ENCODE peak calls at places on chromosomes 16 and 17, in ten cellular contexts. O is tibial nerve, Z is A549, K is lower lobe of right lung, U is heart right ventricle, I is lung, V is neural progenitor cell, H is sigmoid colon, F is brain microvascular endothelial cell, M is body of pancreas. S is an unnamed sample.

GRCh38 chr17:57455063-57455914 is 199.0 kb downstream of the MSI2 start:
- DNase-seq in O (no peak), V (no peak), U (no peak), M (no peak), H (no peak), F (peak; percentile 60), Z (no peak), I (no peak), K (no peak), S (no peak)

GRCh38 chr17:45812102-45812501 is 28.0 kb downstream of the CRHR1 start:
- DNase-seq in H (no peak), M (no peak), O (no peak), K (no peak), F (no peak), U (no peak), I (no peak), V (peak; percentile 51), Z (peak; percentile 40), S (no peak)

GRCh38 chr17:40536731-40537171 is 28.5 kb downstream of the CCR7 start:
- DNase-seq in F (no peak), V (no peak), K (no peak), I (no peak), Z (no peak), M (no peak), O (no peak), H (peak; percentile 81), U (no peak), S (no peak)

GRCh38 chr16:81608515-81609209 is 164.1 kb downstream of the CMIP start:
- DNase-seq in V (peak; percentile 32), O (peak; percentile 26), Z (no peak), U (no peak), M (peak; percentile 36), K (no peak), F (peak; percentile 71), I (no peak), H (no peak), S (no peak)

GRCh38 chr17:31604936-31605335 is 213.5 kb downstream of the RAB11FIP4 start:
- DNase-seq in H (no peak), K (no peak), O (no peak), M (no peak), U (no peak), I (no peak), V (no peak), Z (no peak), F (no peak), S (no peak)

GRCh38 chr16:49491736-49492089 is 118.1 kb downstream of the C16orf78 start:
- DNase-seq in U (peak; percentile 50), M (peak; percentile 13), V (peak; percentile 70), O (no peak), F (no peak), I (no peak), H (peak; percentile 77), K (peak; percentile 42), Z (peak; percentile 10), S (no peak)

GRCh38 chr17:33582661-33583060 is 289.6 kb upstream of the ASIC2 start:
- DNase-seq in H (no peak), Z (no peak), O (no peak), K (no peak), F (no peak), I (no peak), M (no peak), U (no peak), V (no peak), S (no peak)

GRCh38 chr17:55238931-55239297 is 25.8 kb upstream of the HLF start:
- DNase-seq in H (no peak), I (no peak), M (peak; percentile 13), V (peak; percentile 42), O (no peak), F (no peak), Z (peak; percentile 49), U (no peak), K (no peak), S (peak; percentile 16)

GRCh38 chr17:58703887-58704286 is 11.5 kb downstream of the RAD51C start:
- DNase-seq in I (no peak), M (no peak), O (no peak), Z (no peak), U (no peak), V (no peak), F (no peak), K (no peak), H (no peak), S (no peak)

GRCh38 chr17:78573955-78574354 is 3.2 kb downstream of the DNAH17 start:
- DNase-seq in V (no peak), I (no peak), H (no peak), M (no peak), O (no peak), F (no peak), U (no peak), K (no peak), Z (no peak), S (no peak)

GRCh38 chr16:84769416-84769815 is 50.4 kb upstream of the CRISPLD2 start:
- DNase-seq in V (no peak), F (no peak), O (no peak), H (peak; percentile 40), M (no peak), U (no peak), Z (no peak), I (no peak), K (no peak), S (no peak)

GRCh38 chr17:58308173-58308984 is 20.2 kb downstream of the TSPOAP1 start:
- DNase-seq in U (no peak), F (no peak), H (no peak), I (peak; percentile 27), Z (peak; percentile 46), V (peak; percentile 66), M (no peak), O (no peak), K (no peak), S (no peak)

GRCh38 chr17:4806770-4807533 is at the start of gene PLD2:
- DNase-seq in Z (peak; percentile 98), V (peak; percentile 96), K (peak; percentile 93), O (peak; percentile 57), M (peak; percentile 91), I (peak; percentile 84), U (peak; percentile 89), H (peak; percentile 91), F (peak; percentile 47), S (peak; percentile 95)
- H3K27ac ChIP-seq in Z (peak within 1 kb of the TSS; percentile 86), V (no peak within 1 kb of the TSS), K (peak within 1 kb of the TSS; percentile 79), O (peak within 1 kb of the TSS; percentile 86), M (peak within 1 kb of the TSS; percentile 78), I (peak within 1 kb of the TSS; percentile 77), U (peak within 1 kb of the TSS; percentile 94), H (peak within 1 kb of the TSS; percentile 78), F (peak within 1 kb of the TSS; percentile 47), S (peak within 1 kb of the TSS; percentile 73)

GRCh38 chr17:76548378-76549214 is 8.8 kb downstream of the PRCD start:
- DNase-seq in K (no peak), H (no peak), U (no peak), Z (no peak), F (no peak), O (no peak), I (no peak), M (no peak), V (no peak), S (no peak)

GRCh38 chr17:76547183-76547641 is 7.4 kb downstream of the PRCD start:
- DNase-seq in H (no peak), O (no peak), U (no peak), F (peak; percentile 76), M (peak; percentile 50), V (peak; percentile 86), K (peak; percentile 51), I (peak; percentile 54), Z (peak; percentile 72), S (no peak)

GRCh38 chr17:76546556-76547182 is 6.8 kb downstream of the PRCD start:
- DNase-seq in O (no peak), U (no peak), K (no peak), V (no peak), Z (no peak), I (no peak), F (peak; percentile 98), H (no peak), M (peak; percentile 48), S (peak; percentile 55)

GRCh38 chr17:76549215-76549518 is 9.3 kb downstream of the PRCD start:
- DNase-seq in V (no peak), Z (no peak), U (no peak), H (no peak), M (no peak), I (no peak), F (no peak), O (no peak), K (no peak), S (no peak)

GRCh38 chr17:76547642-76548202 is 7.9 kb downstream of the PRCD start:
- DNase-seq in Z (no peak), M (no peak), I (no peak), H (no peak), U (no peak), K (no peak), F (no peak), O (no peak), V (no peak), S (no peak)
- TF ChIP-seq CTCF in Z (no peak), M (no peak), I (no peak), H (no peak), U (no peak), K (no peak), F (no peak), O (no peak), V (no peak), S (peak; percentile 56)

DNA sequence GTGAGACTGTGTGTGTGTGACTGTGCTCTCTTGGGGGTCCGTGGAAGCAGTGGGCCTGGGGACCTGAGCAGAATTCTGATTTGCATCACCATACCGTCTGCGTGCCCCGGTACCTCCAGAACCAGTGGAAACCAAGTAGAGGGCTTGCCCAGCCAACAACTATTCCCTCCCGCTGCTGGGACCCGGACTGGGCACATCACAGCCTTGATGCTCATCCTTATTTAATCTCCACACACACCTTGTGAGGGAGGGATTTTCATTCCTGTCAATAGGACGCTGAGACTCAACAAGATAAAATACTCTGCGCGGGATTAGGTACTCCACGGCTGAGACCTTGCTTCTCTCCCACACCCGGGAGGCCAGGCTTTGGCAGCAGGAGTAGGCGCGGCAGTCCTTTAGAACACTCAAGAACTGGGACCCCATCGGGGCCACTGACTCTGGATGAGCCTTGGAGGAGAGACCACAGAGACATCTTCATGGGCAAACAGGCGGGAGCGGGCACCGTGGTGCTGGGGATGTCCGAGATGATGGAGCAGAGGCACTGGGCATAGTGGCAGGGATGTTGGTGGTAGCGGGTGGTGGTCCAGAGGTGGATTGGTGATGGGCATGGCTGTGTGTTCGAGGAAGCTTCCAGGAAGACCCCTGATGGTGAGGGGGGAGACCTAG is 208.0 kb downstream of the NTN1 start:
- DNase-seq in V (no peak), H (no peak), M (no peak), K (no peak), I (no peak), Z (no peak), F (no peak), U (no peak), O (no peak), S (no peak)
- H3K27ac ChIP-seq in V (no peak overlapping the region), H (no peak overlapping the region), M (no peak overlapping the region), K (no peak overlapping the region), I (no peak overlapping the region), Z (no peak overlapping the region), F (no peak overlapping the region), U (no peak overlapping the region), O (no peak overlapping the region), S (no peak overlapping the region)

DNA sequence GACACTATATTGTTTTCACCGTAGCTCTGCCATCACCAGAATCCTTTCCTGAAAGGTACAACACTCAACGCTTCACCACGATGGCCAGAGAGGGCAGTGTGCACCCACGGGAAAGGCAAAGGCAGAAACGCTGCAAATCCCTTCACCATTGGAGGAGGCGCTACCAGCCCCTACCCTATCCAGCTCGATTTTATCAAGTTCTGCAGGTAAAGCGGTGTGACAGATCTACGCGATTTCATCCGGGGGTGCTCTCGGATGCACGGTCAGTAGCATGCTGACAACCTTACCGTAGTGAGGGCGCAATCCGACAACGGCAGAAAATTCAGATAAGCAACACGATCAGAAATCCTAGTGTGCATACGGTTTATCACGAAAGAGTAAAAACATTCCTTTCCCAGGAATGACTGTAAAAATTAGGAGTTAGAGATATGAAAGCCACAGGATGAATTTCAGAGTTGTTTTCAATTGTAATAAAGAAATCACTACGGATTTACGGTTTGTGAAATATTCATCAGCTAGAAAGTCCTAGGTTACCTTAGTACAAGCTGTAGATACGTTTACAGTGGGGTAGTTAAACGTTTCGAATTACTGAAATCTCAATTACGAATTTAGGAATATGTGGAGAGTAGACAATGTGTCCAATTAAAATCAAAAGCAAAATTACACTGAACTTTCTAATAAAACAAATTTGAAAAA is 1.8 kb downstream of the NETO2 start:
- DNase-seq in I (peak; percentile 85), U (peak; percentile 77), M (peak; percentile 83), F (peak; percentile 85), V (peak; percentile 93), H (peak; percentile 81), Z (peak; percentile 82), O (peak; percentile 52), K (peak; percentile 82), S (peak; percentile 84)
- TF ChIP-seq CTCF in I (peak; percentile 89), U (peak; percentile 97), M (peak; percentile 83), F (peak; percentile 98), V (peak; percentile 97), H (peak; percentile 77), Z (peak; percentile 90), O (peak; percentile 87), K (peak; percentile 92), S (peak; percentile 95)

S was measured in RWPE1.